ENCODE peak calls at places on chromosomes 2 and 18, in ten cellular contexts. One of them, this sample, is unnamed.

GRCh38 chr2:26034597-26035067 is 748 bp downstream of the RAB10 start:
- DNase-seq in BJ: no peak
- DNase-seq in heart right ventricle: no peak
- DNase-seq in fibroblast of lung: no peak
- DNase-seq in GM23338: peak; percentile 37
- DNase-seq in heart left ventricle: no peak
- DNase-seq in PC-9: no peak
- DNase-seq in brain microvascular endothelial cell: no peak
- DNase-seq in AG04449: no peak
- DNase-seq in astrocyte of the spinal cord: peak; percentile 21
- DNase-seq in this sample: peak; percentile 17

GRCh38 chr2:101778102-101778501 is 80.6 kb downstream of the MAP4K4 start:
- DNase-seq in BJ: no peak
- DNase-seq in heart right ventricle: no peak
- DNase-seq in fibroblast of lung: no peak
- DNase-seq in GM23338: no peak
- DNase-seq in heart left ventricle: no peak
- DNase-seq in PC-9: no peak
- DNase-seq in brain microvascular endothelial cell: no peak
- DNase-seq in AG04449: no peak
- DNase-seq in astrocyte of the spinal cord: no peak
- DNase-seq in this sample: no peak

GRCh38 chr2:237889811-237890210 is 30.4 kb downstream of the RAMP1 start:
- DNase-seq in BJ: no peak
- DNase-seq in heart right ventricle: no peak
- DNase-seq in fibroblast of lung: no peak
- DNase-seq in GM23338: no peak
- DNase-seq in heart left ventricle: no peak
- DNase-seq in PC-9: no peak
- DNase-seq in brain microvascular endothelial cell: no peak
- DNase-seq in AG04449: no peak
- DNase-seq in astrocyte of the spinal cord: no peak
- DNase-seq in this sample: no peak

GRCh38 chr2:223723954-223724411 is 113.4 kb downstream of the AP1S3 start:
- DNase-seq in BJ: no peak
- DNase-seq in heart right ventricle: no peak
- DNase-seq in fibroblast of lung: no peak
- DNase-seq in GM23338: peak; percentile 53
- DNase-seq in heart left ventricle: no peak
- DNase-seq in PC-9: no peak
- DNase-seq in brain microvascular endothelial cell: no peak
- DNase-seq in AG04449: no peak
- DNase-seq in astrocyte of the spinal cord: no peak
- DNase-seq in this sample: no peak

GRCh38 chr2:63053235-63053888 is 2.7 kb downstream of the OTX1 start:
- DNase-seq in BJ: no peak
- DNase-seq in heart right ventricle: no peak
- DNase-seq in fibroblast of lung: no peak
- DNase-seq in GM23338: peak; percentile 33
- DNase-seq in heart left ventricle: no peak
- DNase-seq in PC-9: no peak
- DNase-seq in brain microvascular endothelial cell: no peak
- DNase-seq in AG04449: no peak
- DNase-seq in astrocyte of the spinal cord: no peak
- DNase-seq in this sample: no peak

GRCh38 chr2:120625865-120626560 is 109.7 kb upstream of the GLI2 start:
- DNase-seq in BJ: no peak
- DNase-seq in heart right ventricle: no peak
- DNase-seq in fibroblast of lung: no peak
- DNase-seq in GM23338: no peak
- DNase-seq in heart left ventricle: no peak
- DNase-seq in PC-9: peak; percentile 86
- DNase-seq in brain microvascular endothelial cell: no peak
- DNase-seq in AG04449: no peak
- DNase-seq in astrocyte of the spinal cord: no peak
- DNase-seq in this sample: no peak

GRCh38 chr18:46260879-46261143 is 156.6 kb downstream of the HAUS1 start:
- DNase-seq in BJ: no peak
- DNase-seq in heart right ventricle: no peak
- DNase-seq in fibroblast of lung: peak; percentile 50
- DNase-seq in GM23338: no peak
- DNase-seq in heart left ventricle: no peak
- DNase-seq in PC-9: no peak
- DNase-seq in brain microvascular endothelial cell: no peak
- DNase-seq in AG04449: no peak
- DNase-seq in astrocyte of the spinal cord: peak; percentile 55
- DNase-seq in this sample: peak; percentile 43

GRCh38 chr2:26203906-26204305 is 31.0 kb downstream of the GAREM2 start:
- DNase-seq in BJ: no peak
- DNase-seq in heart right ventricle: no peak
- DNase-seq in fibroblast of lung: no peak
- DNase-seq in GM23338: no peak
- DNase-seq in heart left ventricle: no peak
- DNase-seq in PC-9: no peak
- DNase-seq in brain microvascular endothelial cell: no peak
- DNase-seq in AG04449: no peak
- DNase-seq in astrocyte of the spinal cord: no peak
- DNase-seq in this sample: no peak

GRCh38 chr2:2613279-2614199 is 282.5 kb upstream of the MYT1L start:
- DNase-seq in BJ: peak; percentile 5
- DNase-seq in heart right ventricle: peak; percentile 86
- DNase-seq in fibroblast of lung: peak; percentile 91
- DNase-seq in GM23338: peak; percentile 97
- DNase-seq in heart left ventricle: peak; percentile 89
- DNase-seq in PC-9: peak; percentile 55
- DNase-seq in brain microvascular endothelial cell: peak; percentile 92
- DNase-seq in AG04449: peak; percentile 2
- DNase-seq in astrocyte of the spinal cord: peak; percentile 89
- DNase-seq in this sample: peak; percentile 32

GRCh38 chr2:207513577-207514257 is 16.0 kb upstream of the CREB1 start:
- DNase-seq in BJ: peak; percentile 100
- DNase-seq in heart right ventricle: no peak
- DNase-seq in fibroblast of lung: peak; percentile 92
- DNase-seq in GM23338: no peak
- DNase-seq in heart left ventricle: no peak
- DNase-seq in PC-9: peak; percentile 15
- DNase-seq in brain microvascular endothelial cell: peak; percentile 82
- DNase-seq in AG04449: peak; percentile 99
- DNase-seq in astrocyte of the spinal cord: peak; percentile 96
- DNase-seq in this sample: peak; percentile 99

GRCh38 chr18:49007663-49008062 is 56.9 kb upstream of the SMAD7 start:
- DNase-seq in BJ: no peak
- DNase-seq in heart right ventricle: no peak
- DNase-seq in fibroblast of lung: no peak
- DNase-seq in GM23338: no peak
- DNase-seq in heart left ventricle: no peak
- DNase-seq in PC-9: no peak
- DNase-seq in brain microvascular endothelial cell: no peak
- DNase-seq in AG04449: no peak
- DNase-seq in astrocyte of the spinal cord: no peak
- DNase-seq in this sample: no peak

GRCh38 chr18:22683196-22683676 is 249.9 kb upstream of the RBBP8 start:
- DNase-seq in BJ: peak; percentile 79
- DNase-seq in heart right ventricle: peak; percentile 34
- DNase-seq in fibroblast of lung: peak; percentile 83
- DNase-seq in GM23338: no peak
- DNase-seq in heart left ventricle: peak; percentile 57
- DNase-seq in PC-9: peak; percentile 26
- DNase-seq in brain microvascular endothelial cell: peak; percentile 95
- DNase-seq in AG04449: no peak
- DNase-seq in astrocyte of the spinal cord: peak; percentile 95
- DNase-seq in this sample: peak; percentile 97

GRCh38 chr2:3222636-3223035 is 155.0 kb downstream of the EIPR1 start:
- DNase-seq in BJ: no peak
- DNase-seq in heart right ventricle: no peak
- DNase-seq in fibroblast of lung: no peak
- DNase-seq in GM23338: no peak
- DNase-seq in heart left ventricle: no peak
- DNase-seq in PC-9: peak; percentile 3
- DNase-seq in brain microvascular endothelial cell: peak; percentile 28
- DNase-seq in AG04449: no peak
- DNase-seq in astrocyte of the spinal cord: peak; percentile 9
- DNase-seq in this sample: no peak

DNA sequence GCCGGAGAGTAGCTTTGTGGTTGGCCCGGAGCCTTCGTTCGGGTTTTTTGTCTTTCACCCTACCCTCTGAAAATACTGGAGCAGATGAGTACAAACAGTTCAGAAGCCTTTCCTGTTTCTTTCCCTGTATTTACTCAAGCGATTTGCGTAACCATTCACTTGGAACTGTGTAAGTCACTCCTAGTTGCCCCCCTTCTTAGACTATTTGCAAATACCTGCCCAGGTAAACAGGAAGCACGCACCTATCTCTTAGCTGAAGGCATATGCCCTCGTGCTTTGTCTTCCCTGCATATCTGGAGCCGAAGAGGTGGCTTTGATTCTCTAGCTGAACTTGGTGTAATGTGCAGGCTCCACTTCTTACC is 1.4 kb downstream of the KCNS3 start:
- DNase-seq in BJ: no peak
- DNase-seq in heart right ventricle: no peak
- DNase-seq in fibroblast of lung: no peak
- DNase-seq in GM23338: no peak
- DNase-seq in heart left ventricle: no peak
- DNase-seq in PC-9: no peak
- DNase-seq in brain microvascular endothelial cell: no peak
- DNase-seq in AG04449: no peak
- DNase-seq in astrocyte of the spinal cord: no peak
- DNase-seq in this sample: no peak
- H3K4me3 ChIP-seq in BJ: no peak overlapping the region
- H3K4me3 ChIP-seq in heart right ventricle: peak overlapping the region; percentile 66
- H3K4me3 ChIP-seq in fibroblast of lung: no peak overlapping the region
- H3K4me3 ChIP-seq in GM23338: peak overlapping the region; percentile 99
- H3K4me3 ChIP-seq in heart left ventricle: peak overlapping the region; percentile 71
- H3K4me3 ChIP-seq in PC-9: peak overlapping the region; percentile 99
- H3K4me3 ChIP-seq in brain microvascular endothelial cell: peak overlapping the region; percentile 81
- H3K4me3 ChIP-seq in AG04449: no peak overlapping the region
- H3K4me3 ChIP-seq in astrocyte of the spinal cord: peak overlapping the region; percentile 62
- H3K4me3 ChIP-seq in this sample: no peak overlapping the region

GRCh38 chr2:177108890-177109289 is 103.7 kb upstream of the HNRNPA3 start:
- DNase-seq in BJ: no peak
- DNase-seq in heart right ventricle: no peak
- DNase-seq in fibroblast of lung: no peak
- DNase-seq in GM23338: no peak
- DNase-seq in heart left ventricle: no peak
- DNase-seq in PC-9: no peak
- DNase-seq in brain microvascular endothelial cell: no peak
- DNase-seq in AG04449: no peak
- DNase-seq in astrocyte of the spinal cord: no peak
- DNase-seq in this sample: no peak

GRCh38 chr2:177101930-177102329 is 110.7 kb upstream of the HNRNPA3 start:
- DNase-seq in BJ: no peak
- DNase-seq in heart right ventricle: no peak
- DNase-seq in fibroblast of lung: no peak
- DNase-seq in GM23338: no peak
- DNase-seq in heart left ventricle: no peak
- DNase-seq in PC-9: no peak
- DNase-seq in brain microvascular endothelial cell: no peak
- DNase-seq in AG04449: no peak
- DNase-seq in astrocyte of the spinal cord: no peak
- DNase-seq in this sample: no peak

DNA sequence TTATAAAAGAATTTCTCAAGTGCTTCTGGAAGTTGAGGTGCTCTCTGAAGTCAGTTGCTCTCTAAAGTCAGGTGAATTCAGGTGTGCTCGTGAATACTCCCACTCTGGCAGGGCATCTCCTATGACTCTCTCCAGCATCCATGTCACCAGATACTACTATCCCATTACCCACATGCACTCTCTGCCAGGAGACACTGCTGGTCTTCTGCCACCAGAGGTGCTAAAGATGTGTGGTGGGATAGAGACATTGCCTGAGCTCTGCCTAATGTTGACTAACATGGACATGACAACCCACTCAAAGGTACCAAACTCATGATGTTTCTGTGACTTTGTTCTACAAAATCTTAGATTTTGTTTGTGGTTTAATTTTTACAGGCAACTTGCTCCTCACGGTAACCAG is 106.4 kb upstream of the HNRNPA3 start:
- DNase-seq in BJ: no peak
- DNase-seq in heart right ventricle: no peak
- DNase-seq in fibroblast of lung: no peak
- DNase-seq in GM23338: peak; percentile 52
- DNase-seq in heart left ventricle: no peak
- DNase-seq in PC-9: no peak
- DNase-seq in brain microvascular endothelial cell: no peak
- DNase-seq in AG04449: no peak
- DNase-seq in astrocyte of the spinal cord: no peak
- DNase-seq in this sample: no peak
- TF ChIP-seq CTCF in BJ: no peak
- TF ChIP-seq CTCF in heart right ventricle: no peak
- TF ChIP-seq CTCF in fibroblast of lung: no peak
- TF ChIP-seq CTCF in GM23338: peak; percentile 56
- TF ChIP-seq CTCF in heart left ventricle: no peak
- TF ChIP-seq CTCF in PC-9: no peak
- TF ChIP-seq CTCF in brain microvascular endothelial cell: peak; percentile 38
- TF ChIP-seq CTCF in AG04449: no peak
- TF ChIP-seq CTCF in astrocyte of the spinal cord: no peak
- TF ChIP-seq CTCF in this sample: no peak

GRCh38 chr2:30636311-30636710 is 170.9 kb downstream of the CAPN13 start:
- DNase-seq in BJ: no peak
- DNase-seq in heart right ventricle: no peak
- DNase-seq in fibroblast of lung: no peak
- DNase-seq in GM23338: no peak
- DNase-seq in heart left ventricle: no peak
- DNase-seq in PC-9: no peak
- DNase-seq in brain microvascular endothelial cell: no peak
- DNase-seq in AG04449: no peak
- DNase-seq in astrocyte of the spinal cord: no peak
- DNase-seq in this sample: no peak
- H3K4me3 ChIP-seq in BJ: no peak overlapping the region
- H3K4me3 ChIP-seq in heart right ventricle: no peak overlapping the region
- H3K4me3 ChIP-seq in fibroblast of lung: no peak overlapping the region
- H3K4me3 ChIP-seq in GM23338: no peak overlapping the region
- H3K4me3 ChIP-seq in heart left ventricle: no peak overlapping the region
- H3K4me3 ChIP-seq in PC-9: no peak overlapping the region
- H3K4me3 ChIP-seq in brain microvascular endothelial cell: no peak overlapping the region
- H3K4me3 ChIP-seq in AG04449: no peak overlapping the region
- H3K4me3 ChIP-seq in astrocyte of the spinal cord: no peak overlapping the region
- H3K4me3 ChIP-seq in this sample: no peak overlapping the region

DNA sequence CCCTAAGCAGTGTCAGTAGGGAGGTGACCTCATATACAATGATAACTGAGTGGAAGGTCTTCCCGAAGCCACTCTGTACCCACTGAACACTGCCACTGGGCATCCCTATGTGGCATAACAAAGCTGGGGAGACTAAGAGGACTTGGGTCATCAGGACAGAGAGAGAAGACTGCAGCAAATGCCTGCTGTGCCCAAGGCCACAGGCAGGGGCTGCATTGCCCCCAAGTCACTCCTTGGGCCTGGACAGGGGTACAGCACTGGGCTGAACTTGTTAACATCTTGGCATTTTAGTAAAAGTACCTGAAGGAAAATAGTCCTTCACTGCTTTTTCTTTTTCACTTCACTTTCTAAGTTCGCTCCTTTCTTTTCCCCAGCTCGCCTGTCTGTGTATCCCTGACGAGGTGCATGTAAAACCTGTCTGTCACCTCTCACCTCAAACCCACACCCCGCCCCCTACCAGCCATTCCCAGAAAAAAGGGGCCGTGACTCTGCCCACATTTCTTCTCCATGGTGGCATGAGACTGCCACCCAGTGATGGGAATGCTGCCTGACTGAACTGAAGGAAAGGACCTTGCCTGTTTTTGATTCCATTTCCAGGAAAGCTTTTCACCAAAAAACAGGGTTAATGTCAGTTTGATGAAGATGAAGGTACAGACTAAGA is 62.9 kb downstream of the MTHFD2 start:
- DNase-seq in BJ: no peak
- DNase-seq in heart right ventricle: peak; percentile 28
- DNase-seq in fibroblast of lung: peak; percentile 37
- DNase-seq in GM23338: peak; percentile 86
- DNase-seq in heart left ventricle: peak; percentile 34
- DNase-seq in PC-9: peak; percentile 81
- DNase-seq in brain microvascular endothelial cell: no peak
- DNase-seq in AG04449: no peak
- DNase-seq in astrocyte of the spinal cord: peak; percentile 12
- DNase-seq in this sample: peak; percentile 28
- TF ChIP-seq CTCF in BJ: peak; percentile 64
- TF ChIP-seq CTCF in heart right ventricle: peak; percentile 49
- TF ChIP-seq CTCF in fibroblast of lung: peak; percentile 57
- TF ChIP-seq CTCF in GM23338: peak; percentile 91
- TF ChIP-seq CTCF in heart left ventricle: peak; percentile 47
- TF ChIP-seq CTCF in PC-9: peak; percentile 81
- TF ChIP-seq CTCF in brain microvascular endothelial cell: peak; percentile 61
- TF ChIP-seq CTCF in AG04449: peak; percentile 57
- TF ChIP-seq CTCF in astrocyte of the spinal cord: peak; percentile 44
- TF ChIP-seq CTCF in this sample: peak; percentile 53

This sample was measured in fibroblast of the aortic adventitia.